ENCODE peak calls at places on chromosomes 1 and 21, in four cellular contexts. N is thoracic aorta; F is DMS79; V is stimulated activated naive CD8-positive, alpha-beta T cell treated with anti-CD3 and anti-CD28 coated beads, Interleukin-15, Interleukin-2, amounts not matched to agents 100 U/mL and 50 U/mL, for 24 hours. J is an unnamed sample.

GRCh38 chr1:246320286-246320685 is 186.8 kb downstream of the SMYD3 start:
- DNase-seq in V (no peak), N (no peak), F (no peak), J (no peak)

GRCh38 chr1:29196863-29197589 is 15.3 kb upstream of the SRSF4 start:
- DNase-seq in N (no peak), V (no peak), F (no peak), J (no peak)

GRCh38 chr1:29239142-29239541 is 2.8 kb downstream of the PTPRU start:
- DNase-seq in N (no peak), V (no peak), F (no peak), J (no peak)

GRCh38 chr1:154624756-154625643 is 17.0 kb upstream of the ADAR start:
- DNase-seq in F (no peak), N (no peak), V (no peak), J (no peak)

GRCh38 chr1:160636076-160636475 is 10.8 kb downstream of the SLAMF1 start:
- DNase-seq in V (no peak), N (no peak), F (no peak), J (no peak)

GRCh38 chr21:8998946-8999681 is 1522.3 kb upstream of the TPTE start:
- DNase-seq in F (no peak), N (no peak), V (no peak), J (no peak)

GRCh38 chr1:21766210-21766609 is 16.7 kb downstream of the USP48 start:
- DNase-seq in V (no peak), F (no peak), N (no peak), J (no peak)

GRCh38 chr1:38152351-38153082 is 105.9 kb upstream of the POU3F1 start:
- DNase-seq in V (no peak), N (no peak), F (peak; percentile 98), J (no peak)

GRCh38 chr1:64171797-64172281 is 31.6 kb upstream of the UBE2U start:
- DNase-seq in V (no peak), F (no peak), N (no peak), J (no peak)

GRCh38 chr1:97010865-97011264 is 289.3 kb downstream of the PTBP2 start:
- DNase-seq in F (no peak), V (no peak), N (no peak), J (no peak)

GRCh38 chr1:77407738-77408375 is 126.0 kb downstream of the AK5 start:
- DNase-seq in F (no peak), V (no peak), N (no peak), J (no peak)

GRCh38 chr21:33799378-33800090 is 116.1 kb downstream of the ATP5PO start:
- DNase-seq in F (no peak), V (no peak), N (no peak), J (no peak)

GRCh38 chr1:21931171-21932093 is 5.7 kb downstream of the HSPG2 start:
- DNase-seq in N (no peak), V (no peak), F (no peak), J (no peak)

GRCh38 chr1:74513396-74513795 is 985 bp upstream of the LRRC53 start:
- DNase-seq in V (no peak), F (no peak), N (no peak), J (no peak)

GRCh38 chr1:20366766-20367602 is 76.3 kb downstream of the VWA5B1 start:
- DNase-seq in F (no peak), V (no peak), N (no peak), J (no peak)

GRCh38 chr1:234969011-234969441 is 159.6 kb downstream of the TOMM20 start:
- DNase-seq in V (peak; percentile 3), F (peak; percentile 59), N (no peak), J (no peak)

GRCh38 chr1:31591425-31592093 is 15.2 kb downstream of the TINAGL1 start:
- DNase-seq in N (peak; percentile 73), F (peak; percentile 19), V (no peak), J (no peak)

GRCh38 chr1:94654031-94654430 is 112.5 kb upstream of the F3 start:
- DNase-seq in F (no peak), V (no peak), N (no peak), J (no peak)

GRCh38 chr1:243407284-243408018 is 151.6 kb downstream of the SDCCAG8 start:
- DNase-seq in F (no peak), N (no peak), V (no peak), J (no peak)

GRCh38 chr1:31703431-31704260 is at the start of gene COL16A1:
- DNase-seq in V (no peak), F (no peak), N (peak; percentile 24), J (no peak)